ENCODE peak calls at places on chromosome 20, in six cellular contexts. L is neural progenitor cell, D is MM.1S, P is GM23248, V is PC-3, C is GM23338. F is an unnamed sample.

GRCh38 chr20:32439132-32439829 is 81.2 kb downstream of the ASXL1 start:
- DNase-seq in L (no peak), D (no peak), P (peak; percentile 96), V (no peak), C (no peak), F (no peak)

GRCh38 chr20:60221593-60221992 is 263.4 kb downstream of the CDH26 start:
- DNase-seq in L (no peak), D (no peak), P (no peak), V (no peak), C (no peak), F (no peak)

GRCh38 chr20:37524221-37524700 is 3.2 kb downstream of the NNAT start:
- DNase-seq in L (no peak), D (no peak), P (no peak), V (no peak), C (no peak), F (no peak)

GRCh38 chr20:43726811-43727338 is at the start of gene GTSF1L:
- DNase-seq in L (no peak), D (no peak), P (peak; percentile 82), V (peak; percentile 90), C (no peak), F (no peak)

GRCh38 chr20:48932375-48932941 is 10.9 kb downstream of the ARFGEF2 start:
- DNase-seq in L (no peak), D (no peak), P (peak; percentile 37), V (no peak), C (no peak), F (no peak)

GRCh38 chr20:51955756-51956155 is 153.4 kb upstream of the SALL4 start:
- DNase-seq in L (no peak), D (no peak), P (peak; percentile 38), V (no peak), C (no peak), F (no peak)

GRCh38 chr20:22524393-22525015 is 59.9 kb downstream of the FOXA2 start:
- DNase-seq in L (no peak), D (no peak), P (no peak), V (no peak), C (no peak), F (no peak)

GRCh38 chr20:48722737-48723191 is 105.0 kb downstream of the PREX1 start:
- DNase-seq in L (no peak), D (no peak), P (peak; percentile 88), V (peak; percentile 51), C (peak; percentile 18), F (no peak)

GRCh38 chr20:35058184-35058583 is 34.4 kb downstream of the TRPC4AP start:
- DNase-seq in L (no peak), D (no peak), P (no peak), V (no peak), C (no peak), F (no peak)

GRCh38 chr20:19764207-19764606 is 6.1 kb downstream of the RIN2 start:
- DNase-seq in L (no peak), D (no peak), P (no peak), V (no peak), C (no peak), F (no peak)

GRCh38 chr20:25668446-25668845 is 28.2 kb downstream of the ZNF337 start:
- DNase-seq in L (no peak), D (no peak), P (no peak), V (no peak), C (no peak), F (no peak)

GRCh38 chr20:23008673-23009072 is 26.4 kb upstream of the SSTR4 start:
- DNase-seq in L (no peak), D (no peak), P (peak; percentile 23), V (peak; percentile 28), C (no peak), F (no peak)

GRCh38 chr20:6993526-6993925 is 226.0 kb downstream of the BMP2 start:
- DNase-seq in L (no peak), D (no peak), P (peak; percentile 17), V (no peak), C (no peak), F (no peak)

GRCh38 chr20:17495826-17496225 is 35.4 kb downstream of the BFSP1 start:
- DNase-seq in L (no peak), D (no peak), P (no peak), V (no peak), C (no peak), F (no peak)

GRCh38 chr20:40414843-40415615 is 274.0 kb downstream of the MAFB start:
- DNase-seq in L (no peak), D (no peak), P (no peak), V (peak; percentile 7), C (no peak), F (peak; percentile 78)

GRCh38 chr20:9054176-9054575 is 14.7 kb upstream of the PLCB4 start:
- DNase-seq in L (no peak), D (no peak), P (peak; percentile 80), V (no peak), C (no peak), F (no peak)

GRCh38 chr20:17617868-17618672 is 48.2 kb downstream of the DSTN start:
- DNase-seq in L (no peak), D (no peak), P (no peak), V (no peak), C (no peak), F (no peak)

GRCh38 chr20:5608104-5608447 is 142.1 kb upstream of the SHLD1 start:
- DNase-seq in L (peak; percentile 20), D (no peak), P (no peak), V (no peak), C (no peak), F (no peak)

GRCh38 chr20:38926934-38927616 is 858 bp downstream of the FAM83D start:
- DNase-seq in L (no peak), D (no peak), P (peak; percentile 54), V (peak; percentile 22), C (no peak), F (no peak)

GRCh38 chr20:11117808-11118528 is 444.2 kb upstream of the JAG1 start:
- DNase-seq in L (no peak), D (no peak), P (peak; percentile 85), V (peak; percentile 98), C (no peak), F (no peak)

GRCh38 chr20:57904706-57905105 is 194.9 kb upstream of the PMEPA1 start:
- DNase-seq in L (no peak), D (no peak), P (no peak), V (no peak), C (no peak), F (no peak)

DNA sequence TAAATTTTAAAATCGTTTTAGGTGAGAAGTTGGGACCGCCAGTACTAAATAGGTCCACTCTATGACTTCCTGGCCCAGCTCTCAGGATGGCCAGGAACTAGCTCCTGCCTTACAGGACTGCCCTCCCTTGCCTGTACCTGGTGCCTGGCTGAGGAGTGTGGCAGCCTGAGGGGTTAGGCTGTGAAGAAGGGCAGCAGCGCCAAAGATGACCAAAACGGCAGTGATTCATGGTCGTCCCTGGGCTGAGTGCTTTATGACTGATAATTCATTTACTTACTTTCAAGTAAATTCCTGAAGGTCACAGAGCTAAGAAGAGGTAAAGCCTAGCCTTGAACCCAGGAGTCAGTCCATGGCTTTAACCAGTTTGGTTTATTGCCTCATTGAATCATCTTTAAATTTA is 22.1 kb downstream of the STK35 start:
- DNase-seq in L (no peak), D (no peak), P (peak; percentile 45), V (peak; percentile 10), C (no peak), F (no peak)
- TF ChIP-seq EZH2 in L (no peak), D (no peak), P (no peak), V (no peak), C (no peak), F (no peak)

GRCh38 chr20:50801747-50802125 is 6.9 kb downstream of the BCAS4 start:
- DNase-seq in L (no peak), D (no peak), P (no peak), V (no peak), C (no peak), F (no peak)
- H3F3A ChIP-seq in L (no peaks in the 10 kb centered on the region), D (no peaks in the 10 kb centered on the region), P (no peaks in the 10 kb centered on the region), V (no peaks in the 10 kb centered on the region), C (peaks cover 16% of the 10 kb centered on the region), F (no peaks in the 10 kb centered on the region)

GRCh38 chr20:61912665-61913422 is 152.8 kb downstream of the TAF4 start:
- DNase-seq in L (no peak), D (peak; percentile 9), P (no peak), V (no peak), C (no peak), F (no peak)

GRCh38 chr20:61911824-61912223 is 153.9 kb downstream of the TAF4 start:
- DNase-seq in L (no peak), D (no peak), P (no peak), V (no peak), C (no peak), F (no peak)

GRCh38 chr20:61916318-61916891 is 149.3 kb downstream of the TAF4 start:
- DNase-seq in L (no peak), D (no peak), P (no peak), V (no peak), C (no peak), F (no peak)

GRCh38 chr20:61915101-61915500 is 150.6 kb downstream of the TAF4 start:
- DNase-seq in L (no peak), D (no peak), P (no peak), V (no peak), C (no peak), F (no peak)

DNA sequence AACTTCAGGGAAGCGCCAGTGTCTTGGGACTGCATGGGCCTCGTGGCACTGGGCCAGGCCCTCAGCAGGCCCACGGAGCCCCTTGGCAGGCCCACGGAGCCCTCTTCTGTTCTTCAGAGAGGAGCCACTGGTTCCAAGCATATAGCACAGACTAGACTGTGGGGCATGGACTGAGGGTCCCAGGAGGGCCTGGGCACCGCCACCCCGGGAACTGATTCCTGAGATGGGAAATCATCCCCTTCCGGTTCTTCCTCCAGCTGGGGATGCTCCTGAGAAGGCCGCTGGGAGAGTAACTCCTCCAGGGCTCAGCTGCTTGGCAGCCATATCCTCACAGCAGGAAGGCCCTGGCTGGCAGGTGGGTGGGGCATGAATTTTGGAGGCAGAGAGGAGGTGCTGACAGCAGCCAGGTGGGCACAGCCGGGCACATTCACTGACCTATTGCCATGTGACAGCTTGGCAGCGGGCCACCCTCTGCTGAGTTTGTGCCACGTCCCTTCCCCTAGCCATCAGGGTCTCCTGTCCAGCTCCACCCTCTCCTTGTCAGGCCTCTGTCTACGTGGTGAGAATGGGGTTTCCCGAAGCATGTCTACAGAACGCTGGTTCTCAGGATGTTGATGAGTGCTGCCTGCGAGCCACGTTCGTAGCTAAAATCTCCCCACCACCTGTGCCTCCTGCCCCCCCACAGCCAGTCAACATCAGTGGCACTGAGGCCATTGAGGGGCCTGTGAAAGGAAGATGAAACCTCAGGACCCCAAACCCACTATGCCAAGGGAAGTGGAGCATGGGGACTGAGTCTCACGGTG is 152.1 kb downstream of the TAF4 start:
- DNase-seq in L (no peak), D (no peak), P (no peak), V (no peak), C (no peak), F (no peak)
- H3K27me3 ChIP-seq in L (no peaks in the 10 kb centered on the region), D (peaks cover 97% of the 10 kb centered on the region), P (no peaks in the 10 kb centered on the region), V (peaks cover 92% of the 10 kb centered on the region), C (no peaks in the 10 kb centered on the region), F (peaks cover 99% of the 10 kb centered on the region)

GRCh38 chr20:63461364-63461763 is 11.1 kb downstream of the KCNQ2 start:
- DNase-seq in L (peak; percentile 78), D (no peak), P (peak; percentile 29), V (peak; percentile 34), C (peak; percentile 69), F (no peak)

GRCh38 chr20:63464289-63464635 is 8.2 kb downstream of the KCNQ2 start:
- DNase-seq in L (no peak), D (no peak), P (no peak), V (no peak), C (no peak), F (no peak)

GRCh38 chr20:63465380-63466249 is 6.8 kb downstream of the KCNQ2 start:
- DNase-seq in L (no peak), D (no peak), P (no peak), V (no peak), C (no peak), F (no peak)

GRCh38 chr20:63462244-63462643 is 10.2 kb downstream of the KCNQ2 start:
- DNase-seq in L (no peak), D (no peak), P (no peak), V (no peak), C (no peak), F (no peak)

GRCh38 chr20:63463400-63464288 is 8.8 kb downstream of the KCNQ2 start:
- DNase-seq in L (no peak), D (no peak), P (peak; percentile 35), V (no peak), C (no peak), F (no peak)
- TF ChIP-seq EZH2 in L (no peak), D (no peak), P (no peak), V (no peak), C (no peak), F (peak; percentile 44)